ENCODE peak calls at places on chromosomes 11 and 22, in six cellular contexts. M is adrenal gland, V is GM12878, T is astrocyte of the spinal cord, L is fibroblast of pulmonary artery, K is astrocyte of the cerebellum. U is an unnamed sample.

GRCh38 chr11:296206-296975 is 2.9 kb downstream of the IFITM5 start:
- DNase-seq in M (no peak), V (no peak), T (no peak), L (no peak), K (no peak), U (no peak)

GRCh38 chr11:17992916-17993315 is 19.9 kb downstream of the SERGEF start:
- DNase-seq in M (no peak), V (no peak), T (no peak), L (no peak), K (no peak), U (no peak)

GRCh38 chr11:3686751-3687150 is 15.6 kb upstream of the CHRNA10 start:
- DNase-seq in M (no peak), V (no peak), T (peak; percentile 20), L (no peak), K (no peak), U (no peak)

GRCh38 chr11:35304393-35304790 is 115.0 kb downstream of the SLC1A2 start:
- DNase-seq in M (no peak), V (no peak), T (peak; percentile 74), L (peak; percentile 70), K (no peak), U (no peak)

GRCh38 chr11:134181707-134182106 is 42.1 kb downstream of the NCAPD3 start:
- DNase-seq in M (no peak), V (no peak), T (no peak), L (peak; percentile 4), K (no peak), U (no peak)

GRCh38 chr22:45441158-45441557 is 27.7 kb downstream of the RIBC2 start:
- DNase-seq in M (peak; percentile 77), V (no peak), T (peak; percentile 64), L (peak; percentile 74), K (peak; percentile 34), U (peak; percentile 71)

GRCh38 chr11:66039765-66040164 is 9.2 kb downstream of the GAL3ST3 start:
- DNase-seq in M (no peak), V (no peak), T (no peak), L (no peak), K (no peak), U (no peak)

GRCh38 chr11:23138761-23139160 is 278.5 kb upstream of the CCDC179 start:
- DNase-seq in M (no peak), V (no peak), T (no peak), L (no peak), K (no peak), U (no peak)

GRCh38 chr11:109706940-109707339 is 284.9 kb downstream of the C11orf87 start:
- DNase-seq in M (no peak), V (no peak), T (no peak), L (no peak), K (no peak), U (no peak)

GRCh38 chr11:132054822-132055221 is 684.4 kb downstream of the NTM start:
- DNase-seq in M (no peak), V (no peak), T (peak; percentile 90), L (peak; percentile 79), K (peak; percentile 85), U (peak; percentile 36)

GRCh38 chr11:71339178-71339881 is 87.0 kb upstream of the SHANK2 start:
- DNase-seq in M (no peak), V (no peak), T (no peak), L (no peak), K (no peak), U (no peak)

GRCh38 chr11:73859671-73860070 is 17.0 kb downstream of the COA4 start:
- DNase-seq in M (no peak), V (no peak), T (no peak), L (no peak), K (no peak), U (no peak)

GRCh38 chr11:122817121-122817520 is 21.2 kb upstream of the CRTAM start:
- DNase-seq in M (no peak), V (no peak), T (no peak), L (peak; percentile 51), K (no peak), U (no peak)

GRCh38 chr11:122822241-122822640 is 16.1 kb upstream of the CRTAM start:
- DNase-seq in M (no peak), V (no peak), T (no peak), L (no peak), K (no peak), U (no peak)

GRCh38 chr11:122823564-122823963 is 14.7 kb upstream of the CRTAM start:
- DNase-seq in M (no peak), V (no peak), T (no peak), L (no peak), K (no peak), U (no peak)

GRCh38 chr11:122816701-122817100 is 21.6 kb upstream of the CRTAM start:
- DNase-seq in M (no peak), V (no peak), T (peak; percentile 10), L (peak; percentile 59), K (no peak), U (no peak)

DNA sequence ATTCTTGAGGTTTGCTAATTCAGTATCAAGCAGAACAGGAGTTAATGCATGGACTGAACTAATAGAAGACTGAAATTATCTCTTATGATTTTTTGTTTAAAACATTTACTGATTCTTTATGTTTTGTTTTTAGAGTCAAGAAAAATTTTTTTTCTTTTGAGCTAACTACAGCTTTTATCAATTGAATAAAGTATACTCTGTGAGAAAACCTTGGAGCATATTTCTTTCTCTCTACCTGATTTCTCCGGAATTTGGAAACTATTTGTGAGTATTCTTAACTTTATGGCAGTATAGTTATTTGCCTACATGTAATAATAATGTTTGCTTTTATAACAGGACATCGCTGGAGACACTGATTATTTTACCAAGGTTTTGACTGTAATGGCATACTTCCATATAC is 18.1 kb upstream of the CRTAM start:
- DNase-seq in M (no peak), V (no peak), T (no peak), L (no peak), K (no peak), U (no peak)
- H3K4me3 ChIP-seq in M (no peak overlapping the region), V (no peak overlapping the region), T (no peak overlapping the region), L (no peak overlapping the region), K (no peak overlapping the region), U (no peak overlapping the region)

GRCh38 chr22:36385491-36386350 is 2.0 kb downstream of the MYH9 start:
- DNase-seq in M (peak; percentile 83), V (no peak), T (peak; percentile 30), L (no peak), K (no peak), U (no peak)

GRCh38 chr22:36383110-36383581 is 4.6 kb downstream of the MYH9 start:
- DNase-seq in M (no peak), V (peak; percentile 89), T (peak; percentile 93), L (peak; percentile 59), K (peak; percentile 88), U (peak; percentile 83)

GRCh38 chr22:36386351-36386899 is 1.3 kb downstream of the MYH9 start:
- DNase-seq in M (peak; percentile 73), V (peak; percentile 63), T (no peak), L (no peak), K (no peak), U (no peak)

GRCh38 chr22:36386900-36387663 is 685 bp downstream of the MYH9 start:
- DNase-seq in M (peak; percentile 82), V (no peak), T (no peak), L (no peak), K (no peak), U (no peak)

GRCh38 chr22:36384766-36385400 is 2.9 kb downstream of the MYH9 start:
- DNase-seq in M (no peak), V (no peak), T (peak; percentile 53), L (no peak), K (no peak), U (no peak)
- TF ChIP-seq CTCF in M (no peak), V (no peak), T (no peak), L (no peak), K (no peak), U (no peak)

GRCh38 chr11:90222152-90222458 is 744 bp downstream of the CHORDC1 start:
- DNase-seq in M (no peak), V (no peak), T (no peak), L (no peak), K (no peak), U (no peak)

GRCh38 chr11:90218606-90219005 is 4.2 kb downstream of the CHORDC1 start:
- DNase-seq in M (no peak), V (no peak), T (no peak), L (no peak), K (no peak), U (no peak)

GRCh38 chr11:90219438-90219837 is 3.4 kb downstream of the CHORDC1 start:
- DNase-seq in M (no peak), V (no peak), T (no peak), L (no peak), K (no peak), U (no peak)

GRCh38 chr11:90222459-90223247 is at the start of gene CHORDC1:
- DNase-seq in M (peak; percentile 95), V (peak; percentile 71), T (peak; percentile 82), L (peak; percentile 81), K (peak; percentile 41), U (peak; percentile 33)

DNA sequence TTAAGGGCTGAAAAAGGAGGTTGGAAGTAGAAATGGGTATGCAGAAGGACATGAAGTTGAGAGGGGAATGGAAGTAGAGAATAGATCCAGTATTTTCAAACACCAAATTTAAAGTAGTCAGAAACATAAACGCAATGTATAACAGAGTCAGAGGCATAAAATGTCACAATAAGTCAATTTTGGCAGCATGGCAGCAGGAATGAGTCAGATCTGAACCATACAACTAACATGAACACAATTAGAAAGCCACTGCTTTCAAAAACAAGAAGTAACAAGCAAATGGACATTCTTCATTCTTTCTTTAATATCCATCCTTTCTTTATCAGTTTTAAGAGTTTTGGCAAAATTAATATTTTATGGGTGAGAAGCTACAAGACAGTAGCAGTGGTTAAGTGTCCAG is 2.5 kb downstream of the CHORDC1 start:
- DNase-seq in M (no peak), V (no peak), T (peak; percentile 46), L (peak; percentile 69), K (peak; percentile 24), U (no peak)
- H3K4me3 ChIP-seq in M (peak overlapping the region; percentile 98), V (peak overlapping the region; percentile 87), T (no peak overlapping the region), L (no peak overlapping the region), K (no peak overlapping the region), U (peak overlapping the region; percentile 76)

GRCh38 chr11:121446752-121447156 is 5.4 kb upstream of the SORL1 start:
- DNase-seq in M (no peak), V (no peak), T (peak; percentile 33), L (peak; percentile 17), K (no peak), U (no peak)
- TF ChIP-seq CTCF in M (no peak), V (peak; percentile 19), T (peak; percentile 33), L (peak; percentile 13), K (peak; percentile 21), U (no peak)

GRCh38 chr22:42367980-42368378 is 64.2 kb downstream of the NFAM1 start:
- DNase-seq in M (peak; percentile 64), V (no peak), T (no peak), L (no peak), K (no peak), U (no peak)
- H3K4me3 ChIP-seq in M (peak overlapping the region; percentile 79), V (no peak overlapping the region), T (no peak overlapping the region), L (no peak overlapping the region), K (no peak overlapping the region), U (peak overlapping the region; percentile 67)

U was measured in HFF-Myc.